ENCODE peak calls at places on chromosomes 5 and 9, in five cellular contexts. Z is lung, K is heart left ventricle, S is cardiac muscle cell, R is psoas muscle. Y is an unnamed sample.

GRCh38 chr5:92145852-92146251 is 762.7 kb upstream of the ARRDC3 start:
- DNase-seq in S (no peak), R (no peak), K (no peak), Z (no peak), Y (no peak)

GRCh38 chr5:23412011-23412410 is 95.4 kb upstream of the PRDM9 start:
- DNase-seq in R (no peak), S (no peak), K (no peak), Z (no peak), Y (no peak)

GRCh38 chr5:16736158-16736994 is 119.6 kb upstream of the RETREG1 start:
- DNase-seq in Z (peak), K (no peak), R (no peak), S (peak), Y (peak)

GRCh38 chr9:113929634-113930092 is 53.6 kb downstream of the ZNF618 start:
- DNase-seq in Z (no peak), R (no peak), K (no peak), S (no peak), Y (no peak)

GRCh38 chr5:76427481-76428140 is 24.5 kb downstream of the IQGAP2 start:
- DNase-seq in Z (no peak), S (no peak), K (no peak), R (no peak), Y (no peak)

GRCh38 chr5:112616812-112617547 is 120.7 kb upstream of the APC start:
- DNase-seq in S (no peak), K (no peak), R (no peak), Z (no peak), Y (no peak)

GRCh38 chr5:61534481-61535267 is 202.6 kb downstream of the ZSWIM6 start:
- DNase-seq in S (no peak), K (no peak), Z (no peak), R (no peak), Y (no peak)

GRCh38 chr9:69865986-69866385 is 45.4 kb downstream of the CFAP95 start:
- DNase-seq in R (no peak), Z (no peak), S (no peak), K (no peak), Y (no peak)

GRCh38 chr9:138023394-138024124 is 146.0 kb downstream of the CACNA1B start:
- DNase-seq in Z (peak), S (no peak), R (no peak), K (peak), Y (peak)

GRCh38 chr5:64229163-64229774 is 63.6 kb downstream of the RNF180 start:
- DNase-seq in S (peak), R (no peak), Z (no peak), K (no peak), Y (no peak)

GRCh38 chr5:72353046-72353445 is 32.9 kb downstream of the PTCD2 start:
- DNase-seq in S (no peak), Z (no peak), R (no peak), K (no peak), Y (no peak)

GRCh38 chr9:125949247-125949646 is 202.1 kb downstream of the PBX3 start:
- DNase-seq in R (no peak), K (no peak), Z (no peak), S (no peak), Y (no peak)

GRCh38 chr5:132176987-132177386 is 50.7 kb downstream of the P4HA2 start:
- DNase-seq in S (no peak), K (no peak), R (no peak), Z (no peak), Y (no peak)

GRCh38 chr5:58545912-58546311 is 37.0 kb upstream of the RAB3C start:
- DNase-seq in Z (no peak), K (no peak), S (no peak), R (no peak), Y (no peak)

GRCh38 chr9:124218438-124219289 is 39.1 kb upstream of the NEK6 start:
- DNase-seq in R (peak), K (peak), Z (peak), S (no peak), Y (no peak)

GRCh38 chr5:98308960-98309359 is 464.5 kb upstream of the RGMB start:
- DNase-seq in R (no peak), Z (no peak), S (no peak), K (no peak), Y (no peak)

GRCh38 chr5:98308231-98308630 is 465.2 kb upstream of the RGMB start:
- DNase-seq in K (no peak), S (no peak), Z (no peak), R (no peak), Y (no peak)

GRCh38 chr5:98314262-98314661 is 459.2 kb upstream of the RGMB start:
- DNase-seq in S (no peak), K (no peak), Z (no peak), R (no peak), Y (no peak)

GRCh38 chr5:98307811-98308210 is 465.7 kb upstream of the RGMB start:
- DNase-seq in Z (no peak), K (no peak), S (no peak), R (no peak), Y (no peak)

DNA sequence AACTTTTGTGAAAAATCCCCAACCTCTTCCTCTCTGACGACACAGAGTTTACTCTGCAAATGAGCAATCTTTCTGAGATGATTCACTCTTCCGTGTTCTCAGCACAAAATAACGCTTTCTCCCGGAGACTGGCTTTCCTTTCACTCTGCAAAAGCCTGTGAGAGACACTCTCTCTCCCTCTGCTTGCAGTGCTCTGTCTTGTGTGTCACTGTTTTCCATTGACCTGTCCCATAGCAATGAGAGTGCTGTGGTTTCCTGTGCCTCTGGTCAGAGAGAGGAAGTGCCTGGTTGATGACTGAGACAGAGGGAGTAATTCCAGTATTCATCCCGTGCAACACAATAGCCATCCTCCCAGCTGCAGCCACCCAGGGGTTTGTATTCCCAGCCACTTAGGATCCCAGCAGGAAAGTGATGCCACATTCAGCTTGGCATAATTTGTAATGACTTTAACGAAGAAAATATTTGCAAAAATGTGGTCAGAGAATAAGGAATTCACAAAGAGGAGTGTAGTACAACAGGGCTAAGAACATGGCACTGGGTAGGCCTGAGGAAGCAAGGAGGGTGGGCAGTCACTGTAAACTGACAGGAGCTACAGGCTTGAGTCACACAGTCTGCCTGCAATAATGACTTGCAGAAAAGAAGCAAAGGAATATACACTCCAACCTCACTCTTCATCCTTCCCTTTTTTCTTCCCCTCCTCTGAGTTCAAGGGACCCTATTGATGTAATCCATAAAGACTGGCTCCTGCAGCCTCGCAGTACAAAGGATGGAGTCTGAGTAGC is 463.5 kb upstream of the RGMB start:
- DNase-seq in S (no peak), K (no peak), R (no peak), Z (no peak), Y (no peak)
- H3K4me3 ChIP-seq in S (no peak), K (peak), R (no peak), Z (no peak), Y (no peak)

GRCh38 chr5:168295574-168296201 is 4.2 kb downstream of the WWC1 start:
- DNase-seq in Z (peak), S (peak), K (no peak), R (no peak), Y (no peak)
- TF ChIP-seq CTCF in Z (no peak), S (peak), K (no peak), R (no peak), Y (no peak)

DNA sequence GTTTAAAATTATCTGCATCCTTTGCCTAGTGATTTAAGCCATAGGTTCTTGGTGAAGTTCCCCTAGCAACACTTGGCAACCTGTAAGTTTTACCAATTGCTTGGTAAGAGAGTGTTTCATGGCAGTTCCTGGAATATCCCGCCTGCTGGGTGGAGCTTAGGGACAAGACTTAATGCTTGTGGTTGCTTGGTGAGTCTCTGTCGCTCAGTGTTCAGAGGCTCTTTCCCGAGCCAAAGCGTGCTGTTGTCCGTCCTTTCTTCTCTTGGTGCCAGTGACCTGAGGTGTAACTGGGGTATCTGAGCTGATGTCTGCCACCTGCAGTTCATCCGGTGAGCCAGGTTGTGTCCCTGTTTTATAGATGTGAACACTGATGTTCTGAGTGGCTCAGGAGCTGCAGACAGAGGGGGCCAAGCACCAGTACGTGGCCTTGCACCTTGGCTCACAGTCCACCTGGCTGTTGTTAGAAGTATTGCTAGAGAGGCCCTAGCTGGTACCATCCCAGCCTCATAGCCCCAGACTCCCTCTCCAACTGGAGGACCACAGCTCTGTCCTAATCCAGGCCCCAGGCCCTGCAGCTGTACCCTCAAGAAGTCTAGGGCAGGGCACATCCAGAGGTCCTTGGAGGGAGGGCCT is 16.1 kb downstream of the PHF2 start:
- DNase-seq in R (no peak), Z (peak), K (no peak), S (no peak), Y (no peak)
- H3K27ac ChIP-seq in R (no peak), Z (no peak), K (no peak), S (no peak), Y (no peak)

DNA sequence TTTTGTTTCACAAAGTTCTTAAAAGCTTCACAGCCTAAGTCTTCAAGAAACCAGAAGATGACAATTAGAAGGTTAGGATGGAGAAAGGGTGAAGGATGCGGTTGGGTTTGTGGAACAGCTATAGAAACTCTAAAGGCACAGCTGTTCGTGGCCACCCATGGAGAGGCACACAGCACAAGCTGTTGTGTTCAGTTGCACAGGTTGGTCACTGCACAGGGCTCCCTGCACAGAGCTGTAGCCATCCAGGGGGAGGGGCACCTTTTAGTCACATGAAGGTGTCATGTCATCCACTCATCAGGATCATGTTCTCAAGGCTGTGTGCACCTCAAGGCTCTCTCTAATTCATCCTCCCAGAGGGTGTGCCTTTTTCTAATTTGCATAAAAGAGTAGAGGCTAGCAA is 5.1 kb upstream of the RASGRF2 start:
- DNase-seq in Z (no peak), R (no peak), K (no peak), S (no peak), Y (no peak)
- H3K4me3 ChIP-seq in Z (no peak), R (no peak), K (no peak), S (no peak), Y (no peak)

DNA sequence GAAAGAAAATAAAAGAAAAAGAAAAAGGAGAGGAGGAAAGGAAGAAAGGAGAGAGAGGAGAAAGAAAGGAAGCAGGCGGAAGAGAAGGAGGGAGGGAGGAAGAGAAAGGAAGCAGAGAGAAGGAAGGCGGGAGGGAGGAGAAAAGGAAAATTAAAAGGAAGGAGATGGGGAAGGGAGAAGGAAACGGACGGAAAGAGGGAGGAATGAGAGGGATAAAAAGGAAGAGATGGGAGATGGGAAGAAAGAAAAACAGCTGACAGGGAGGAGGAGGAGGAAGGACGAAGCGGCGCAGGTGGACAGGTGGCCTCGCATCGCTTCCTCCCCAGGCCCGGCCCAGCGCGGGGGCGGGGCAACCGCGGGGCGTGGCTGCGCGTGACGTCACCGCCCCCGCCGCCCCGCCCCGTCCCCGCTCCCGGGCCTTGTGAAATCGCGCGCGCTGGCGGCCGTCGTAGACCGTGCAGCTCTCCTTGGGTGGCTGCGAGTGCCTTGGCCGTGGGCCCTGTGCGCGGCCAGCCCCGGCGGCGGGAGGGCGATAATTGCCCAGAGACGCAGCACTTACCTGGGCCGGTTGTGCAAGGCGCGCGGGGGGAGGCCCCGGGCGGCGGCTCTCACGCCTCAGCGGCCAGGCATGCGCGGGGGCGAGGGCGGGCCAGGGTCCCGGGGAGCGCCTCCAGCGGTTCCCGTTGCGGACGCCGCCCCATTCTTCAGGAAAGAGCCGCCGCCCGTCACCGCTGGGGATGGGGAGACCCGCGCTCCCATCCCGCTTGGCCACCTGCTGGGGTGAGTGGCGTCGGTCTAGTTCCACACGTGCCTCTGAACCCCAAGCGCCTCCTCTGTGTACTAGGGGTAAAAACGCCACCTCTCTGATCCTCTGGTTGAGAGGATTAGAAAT is 49.6 kb upstream of the FOXE1 start:
- DNase-seq in S (peak), K (peak), Z (peak), R (peak), Y (peak)
- TF ChIP-seq CTCF in S (peak), K (no peak), Z (no peak), R (no peak), Y (peak)

Y was measured in adrenal gland.